ENCODE peak calls at places on chromosomes 12 and 14, in nine cellular contexts. One of them, this sample, is unnamed.

GRCh38 chr12:82874935-82875334 is 188.2 kb downstream of the TMTC2 start:
- DNase-seq in fibroblast of lung: peak
- DNase-seq in heart right ventricle: no peak
- DNase-seq in dorsolateral prefrontal cortex: no peak
- DNase-seq in brain microvascular endothelial cell: peak
- DNase-seq in adrenal gland: no peak
- DNase-seq in A549: no peak
- DNase-seq in HCT116: no peak
- DNase-seq in OCI-LY7: no peak
- DNase-seq in this sample: no peak

GRCh38 chr12:47946413-47947107 is 16.8 kb upstream of the TMEM106C start:
- DNase-seq in dorsolateral prefrontal cortex: no peak
- DNase-seq in OCI-LY7: no peak
- DNase-seq in HCT116: no peak
- DNase-seq in adrenal gland: no peak
- DNase-seq in A549: no peak
- DNase-seq in brain microvascular endothelial cell: peak
- DNase-seq in heart right ventricle: no peak
- DNase-seq in fibroblast of lung: peak
- DNase-seq in this sample: no peak

GRCh38 chr12:104694161-104694560 is 237.4 kb downstream of the CHST11 start:
- DNase-seq in OCI-LY7: no peak
- DNase-seq in brain microvascular endothelial cell: no peak
- DNase-seq in dorsolateral prefrontal cortex: no peak
- DNase-seq in HCT116: no peak
- DNase-seq in heart right ventricle: no peak
- DNase-seq in adrenal gland: no peak
- DNase-seq in A549: no peak
- DNase-seq in fibroblast of lung: no peak
- DNase-seq in this sample: no peak

GRCh38 chr12:98885778-98886177 is 240.7 kb downstream of the APAF1 start:
- DNase-seq in fibroblast of lung: no peak
- DNase-seq in dorsolateral prefrontal cortex: no peak
- DNase-seq in OCI-LY7: no peak
- DNase-seq in brain microvascular endothelial cell: no peak
- DNase-seq in HCT116: no peak
- DNase-seq in A549: no peak
- DNase-seq in adrenal gland: no peak
- DNase-seq in heart right ventricle: no peak
- DNase-seq in this sample: no peak

GRCh38 chr12:117273091-117273490 is 82.8 kb upstream of the FBXO21 start:
- DNase-seq in OCI-LY7: no peak
- DNase-seq in HCT116: no peak
- DNase-seq in fibroblast of lung: no peak
- DNase-seq in A549: no peak
- DNase-seq in brain microvascular endothelial cell: no peak
- DNase-seq in dorsolateral prefrontal cortex: no peak
- DNase-seq in adrenal gland: no peak
- DNase-seq in heart right ventricle: no peak
- DNase-seq in this sample: no peak

GRCh38 chr14:24996930-24997329 is 53.0 kb downstream of the STXBP6 start:
- DNase-seq in OCI-LY7: no peak
- DNase-seq in adrenal gland: no peak
- DNase-seq in brain microvascular endothelial cell: no peak
- DNase-seq in A549: no peak
- DNase-seq in fibroblast of lung: no peak
- DNase-seq in dorsolateral prefrontal cortex: no peak
- DNase-seq in HCT116: no peak
- DNase-seq in heart right ventricle: no peak
- DNase-seq in this sample: no peak

GRCh38 chr12:67452119-67452805 is 183.1 kb downstream of the CAND1 start:
- DNase-seq in OCI-LY7: peak
- DNase-seq in fibroblast of lung: no peak
- DNase-seq in heart right ventricle: no peak
- DNase-seq in brain microvascular endothelial cell: no peak
- DNase-seq in adrenal gland: no peak
- DNase-seq in HCT116: no peak
- DNase-seq in dorsolateral prefrontal cortex: no peak
- DNase-seq in A549: no peak
- DNase-seq in this sample: no peak

GRCh38 chr12:6430124-6430989 is 14.4 kb upstream of the CD27 start:
- DNase-seq in OCI-LY7: peak
- DNase-seq in HCT116: peak
- DNase-seq in brain microvascular endothelial cell: peak
- DNase-seq in heart right ventricle: peak
- DNase-seq in dorsolateral prefrontal cortex: peak
- DNase-seq in fibroblast of lung: peak
- DNase-seq in adrenal gland: peak
- DNase-seq in A549: peak
- DNase-seq in this sample: peak

GRCh38 chr12:132824053-132824452 is 4.6 kb downstream of the GOLGA3 start:
- DNase-seq in OCI-LY7: no peak
- DNase-seq in HCT116: no peak
- DNase-seq in heart right ventricle: no peak
- DNase-seq in dorsolateral prefrontal cortex: no peak
- DNase-seq in A549: no peak
- DNase-seq in adrenal gland: no peak
- DNase-seq in fibroblast of lung: no peak
- DNase-seq in brain microvascular endothelial cell: peak
- DNase-seq in this sample: no peak

GRCh38 chr14:105064721-105065143 is 498 bp downstream of the GPR132 start:
- DNase-seq in HCT116: no peak
- DNase-seq in dorsolateral prefrontal cortex: no peak
- DNase-seq in adrenal gland: no peak
- DNase-seq in OCI-LY7: no peak
- DNase-seq in brain microvascular endothelial cell: peak
- DNase-seq in heart right ventricle: no peak
- DNase-seq in fibroblast of lung: no peak
- DNase-seq in A549: no peak
- DNase-seq in this sample: peak

GRCh38 chr14:71625175-71625574 is 307.1 kb upstream of the RGS6 start:
- DNase-seq in adrenal gland: no peak
- DNase-seq in heart right ventricle: no peak
- DNase-seq in OCI-LY7: no peak
- DNase-seq in A549: no peak
- DNase-seq in dorsolateral prefrontal cortex: no peak
- DNase-seq in HCT116: no peak
- DNase-seq in fibroblast of lung: no peak
- DNase-seq in brain microvascular endothelial cell: no peak
- DNase-seq in this sample: no peak

GRCh38 chr12:88909510-88909909 is 329.2 kb upstream of the KITLG start:
- DNase-seq in adrenal gland: no peak
- DNase-seq in heart right ventricle: no peak
- DNase-seq in OCI-LY7: no peak
- DNase-seq in fibroblast of lung: no peak
- DNase-seq in HCT116: no peak
- DNase-seq in dorsolateral prefrontal cortex: no peak
- DNase-seq in A549: no peak
- DNase-seq in brain microvascular endothelial cell: no peak
- DNase-seq in this sample: no peak

GRCh38 chr12:127909031-127909430 is 357.9 kb upstream of the TMEM132C start:
- DNase-seq in dorsolateral prefrontal cortex: no peak
- DNase-seq in A549: no peak
- DNase-seq in heart right ventricle: no peak
- DNase-seq in OCI-LY7: no peak
- DNase-seq in fibroblast of lung: no peak
- DNase-seq in HCT116: no peak
- DNase-seq in brain microvascular endothelial cell: no peak
- DNase-seq in adrenal gland: no peak
- DNase-seq in this sample: no peak

GRCh38 chr12:31521972-31522371 is 69.0 kb downstream of the DENND5B start:
- DNase-seq in A549: peak
- DNase-seq in fibroblast of lung: peak
- DNase-seq in dorsolateral prefrontal cortex: no peak
- DNase-seq in heart right ventricle: no peak
- DNase-seq in adrenal gland: no peak
- DNase-seq in brain microvascular endothelial cell: no peak
- DNase-seq in OCI-LY7: no peak
- DNase-seq in HCT116: no peak
- DNase-seq in this sample: no peak

GRCh38 chr12:123384994-123385376 is 1.1 kb downstream of the KMT5A start:
- DNase-seq in A549: peak
- DNase-seq in adrenal gland: no peak
- DNase-seq in brain microvascular endothelial cell: peak
- DNase-seq in dorsolateral prefrontal cortex: no peak
- DNase-seq in heart right ventricle: no peak
- DNase-seq in HCT116: no peak
- DNase-seq in OCI-LY7: no peak
- DNase-seq in fibroblast of lung: peak
- DNase-seq in this sample: no peak

DNA sequence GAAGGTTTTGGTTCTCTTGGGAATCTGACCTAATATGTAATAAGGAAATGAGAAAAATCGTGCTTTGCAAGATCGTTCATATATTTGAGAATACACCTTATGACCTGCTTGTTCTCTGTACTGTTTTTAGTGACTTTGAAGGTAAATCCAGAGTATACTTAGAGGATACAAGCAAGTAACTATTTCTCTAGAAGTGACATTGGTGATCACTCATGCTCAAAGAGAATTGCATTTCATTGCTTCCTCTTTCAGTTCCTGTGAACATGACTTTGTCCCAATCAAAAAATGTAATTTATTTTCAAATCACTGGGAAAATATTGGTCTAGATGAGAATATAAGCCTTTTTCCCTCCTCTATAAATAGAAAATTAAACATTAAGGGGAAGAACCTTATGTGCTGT is 2.7 kb downstream of the KTN1 start:
- DNase-seq in A549: no peak
- DNase-seq in brain microvascular endothelial cell: no peak
- DNase-seq in HCT116: no peak
- DNase-seq in adrenal gland: no peak
- DNase-seq in dorsolateral prefrontal cortex: no peak
- DNase-seq in heart right ventricle: no peak
- DNase-seq in fibroblast of lung: no peak
- DNase-seq in OCI-LY7: peak
- DNase-seq in this sample: no peak
- H3K4me3 ChIP-seq in A549: no peak
- H3K4me3 ChIP-seq in brain microvascular endothelial cell: no peak
- H3K4me3 ChIP-seq in HCT116: no peak
- H3K4me3 ChIP-seq in adrenal gland: no peak
- H3K4me3 ChIP-seq in dorsolateral prefrontal cortex: no peak
- H3K4me3 ChIP-seq in heart right ventricle: peak
- H3K4me3 ChIP-seq in fibroblast of lung: no peak
- H3K4me3 ChIP-seq in OCI-LY7: peak
- H3K4me3 ChIP-seq in this sample: no peak

GRCh38 chr12:112473056-112473455 is 54.3 kb downstream of the PTPN11 start:
- DNase-seq in brain microvascular endothelial cell: no peak
- DNase-seq in A549: peak
- DNase-seq in OCI-LY7: peak
- DNase-seq in heart right ventricle: no peak
- DNase-seq in adrenal gland: no peak
- DNase-seq in fibroblast of lung: no peak
- DNase-seq in dorsolateral prefrontal cortex: no peak
- DNase-seq in HCT116: no peak
- DNase-seq in this sample: no peak
- TF ChIP-seq CTCF in brain microvascular endothelial cell: peak
- TF ChIP-seq CTCF in A549: peak
- TF ChIP-seq CTCF in OCI-LY7: peak
- TF ChIP-seq CTCF in heart right ventricle: no peak
- TF ChIP-seq CTCF in adrenal gland: no peak
- TF ChIP-seq CTCF in fibroblast of lung: no peak
- TF ChIP-seq CTCF in dorsolateral prefrontal cortex: peak
- TF ChIP-seq CTCF in HCT116: no peak
- TF ChIP-seq CTCF in this sample: no peak

GRCh38 chr14:55976219-55976618 is 142.0 kb upstream of the PELI2 start:
- DNase-seq in OCI-LY7: no peak
- DNase-seq in fibroblast of lung: no peak
- DNase-seq in A549: no peak
- DNase-seq in heart right ventricle: no peak
- DNase-seq in brain microvascular endothelial cell: no peak
- DNase-seq in dorsolateral prefrontal cortex: no peak
- DNase-seq in HCT116: peak
- DNase-seq in adrenal gland: no peak
- DNase-seq in this sample: no peak
- H3K27ac ChIP-seq in OCI-LY7: no peak
- H3K27ac ChIP-seq in fibroblast of lung: no peak
- H3K27ac ChIP-seq in A549: no peak
- H3K27ac ChIP-seq in heart right ventricle: no peak
- H3K27ac ChIP-seq in brain microvascular endothelial cell: no peak
- H3K27ac ChIP-seq in dorsolateral prefrontal cortex: no peak
- H3K27ac ChIP-seq in HCT116: no peak
- H3K27ac ChIP-seq in adrenal gland: no peak
- H3K27ac ChIP-seq in this sample: no peak

GRCh38 chr14:70188608-70189540 is at the start of gene SLC8A3:
- DNase-seq in HCT116: no peak
- DNase-seq in heart right ventricle: no peak
- DNase-seq in A549: peak
- DNase-seq in adrenal gland: no peak
- DNase-seq in OCI-LY7: no peak
- DNase-seq in fibroblast of lung: peak
- DNase-seq in brain microvascular endothelial cell: peak
- DNase-seq in dorsolateral prefrontal cortex: peak
- DNase-seq in this sample: no peak
- H3K4me3 ChIP-seq in HCT116: no peak
- H3K4me3 ChIP-seq in heart right ventricle: peak
- H3K4me3 ChIP-seq in A549: peak
- H3K4me3 ChIP-seq in adrenal gland: no peak
- H3K4me3 ChIP-seq in OCI-LY7: no peak
- H3K4me3 ChIP-seq in fibroblast of lung: peak
- H3K4me3 ChIP-seq in brain microvascular endothelial cell: peak
- H3K4me3 ChIP-seq in dorsolateral prefrontal cortex: peak
- H3K4me3 ChIP-seq in this sample: peak

GRCh38 chr12:111143216-111143756 is 222.9 kb upstream of the MYL2 start:
- DNase-seq in dorsolateral prefrontal cortex: no peak
- DNase-seq in fibroblast of lung: no peak
- DNase-seq in OCI-LY7: no peak
- DNase-seq in HCT116: no peak
- DNase-seq in adrenal gland: no peak
- DNase-seq in brain microvascular endothelial cell: no peak
- DNase-seq in heart right ventricle: no peak
- DNase-seq in A549: no peak
- DNase-seq in this sample: no peak

GRCh38 chr12:111141205-111141604 is 220.8 kb upstream of the MYL2 start:
- DNase-seq in fibroblast of lung: no peak
- DNase-seq in adrenal gland: no peak
- DNase-seq in dorsolateral prefrontal cortex: no peak
- DNase-seq in HCT116: no peak
- DNase-seq in OCI-LY7: no peak
- DNase-seq in A549: no peak
- DNase-seq in brain microvascular endothelial cell: no peak
- DNase-seq in heart right ventricle: no peak
- DNase-seq in this sample: no peak

GRCh38 chr12:111135293-111135832 is 215.0 kb upstream of the MYL2 start:
- DNase-seq in A549: no peak
- DNase-seq in OCI-LY7: no peak
- DNase-seq in heart right ventricle: no peak
- DNase-seq in dorsolateral prefrontal cortex: no peak
- DNase-seq in HCT116: no peak
- DNase-seq in adrenal gland: no peak
- DNase-seq in brain microvascular endothelial cell: no peak
- DNase-seq in fibroblast of lung: no peak
- DNase-seq in this sample: no peak

DNA sequence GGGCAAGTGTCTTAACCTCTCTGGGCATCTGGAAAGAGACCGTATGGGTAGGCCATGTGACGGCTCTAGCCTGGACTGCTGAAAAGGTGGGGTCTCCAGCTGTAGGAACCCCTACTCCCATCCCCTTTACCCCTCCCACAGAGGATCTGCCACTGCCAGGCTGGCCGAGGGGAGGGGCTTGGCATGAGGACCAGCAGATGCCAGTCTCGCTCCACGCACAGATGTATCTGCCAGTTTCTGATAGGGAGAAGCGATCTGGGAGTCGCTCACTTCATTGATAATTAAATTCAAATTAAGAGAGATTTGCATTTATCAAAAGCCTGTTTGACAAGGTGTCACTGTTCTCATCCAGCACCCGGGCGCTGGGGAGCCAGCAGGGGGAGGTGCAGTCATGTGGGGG is 217.6 kb upstream of the MYL2 start:
- DNase-seq in fibroblast of lung: no peak
- DNase-seq in adrenal gland: no peak
- DNase-seq in heart right ventricle: no peak
- DNase-seq in HCT116: no peak
- DNase-seq in OCI-LY7: no peak
- DNase-seq in A549: no peak
- DNase-seq in brain microvascular endothelial cell: no peak
- DNase-seq in dorsolateral prefrontal cortex: no peak
- DNase-seq in this sample: no peak
- TF ChIP-seq CTCF in fibroblast of lung: no peak
- TF ChIP-seq CTCF in adrenal gland: no peak
- TF ChIP-seq CTCF in heart right ventricle: no peak
- TF ChIP-seq CTCF in HCT116: no peak
- TF ChIP-seq CTCF in OCI-LY7: no peak
- TF ChIP-seq CTCF in A549: no peak
- TF ChIP-seq CTCF in brain microvascular endothelial cell: no peak
- TF ChIP-seq CTCF in dorsolateral prefrontal cortex: no peak
- TF ChIP-seq CTCF in this sample: no peak